ENCODE peak calls at places on chromosome 1, in five cellular contexts. W is K562, V is A549, A is GM12878, J is HepG2. M is an unnamed sample. For H3K4me1, the result is how much of the 10 kb centered on the place peaks cover.

GRCh38 chr1:59833991-59834390 is 19.2 kb downstream of the HOOK1 start:
- DNase-seq in W (no peak), V (no peak), A (no peak), J (no peak), M (no peak)

GRCh38 chr1:34970829-34971228 is 14.3 kb downstream of the TMEM35B start:
- DNase-seq in W (peak), V (no peak), A (no peak), J (peak), M (peak)

GRCh38 chr1:231507476-231508355 is 20.8 kb upstream of the TSNAX start:
- DNase-seq in W (no peak), V (no peak), A (no peak), J (peak), M (no peak)

GRCh38 chr1:204503122-204503912 is 8.7 kb upstream of the PIK3C2B start:
- DNase-seq in W (peak), V (peak), A (no peak), J (peak), M (peak)

GRCh38 chr1:112722601-112723510 is 7.7 kb upstream of the PPM1J start:
- DNase-seq in W (no peak), V (no peak), A (no peak), J (no peak), M (peak)

GRCh38 chr1:27551953-27552312 is 52.0 kb downstream of the AHDC1 start:
- DNase-seq in W (no peak), V (no peak), A (no peak), J (no peak), M (no peak)

GRCh38 chr1:168320805-168321577 is 40.3 kb downstream of the TBX19 start:
- DNase-seq in W (peak), V (peak), A (no peak), J (peak), M (no peak)

GRCh38 chr1:230322967-230323547 is 103.1 kb downstream of the PGBD5 start:
- DNase-seq in W (no peak), V (no peak), A (no peak), J (no peak), M (no peak)

GRCh38 chr1:25425098-25426085 is 4.8 kb upstream of the RHCE start:
- DNase-seq in W (no peak), V (no peak), A (no peak), J (peak), M (no peak)

GRCh38 chr1:30527511-30528140 is 195.8 kb downstream of the MATN1 start:
- DNase-seq in W (peak), V (no peak), A (no peak), J (no peak), M (no peak)

GRCh38 chr1:31694910-31695300 is 8.9 kb downstream of the COL16A1 start:
- DNase-seq in W (no peak), V (no peak), A (no peak), J (no peak), M (no peak)

GRCh38 chr1:32072622-32073386 is at the start of gene TMEM39B:
- DNase-seq in W (peak), V (peak), A (peak), J (peak), M (peak)

GRCh38 chr1:205261946-205262668 is 34.4 kb downstream of the TMCC2 start:
- DNase-seq in W (no peak), V (no peak), A (no peak), J (no peak), M (peak)

GRCh38 chr1:81808760-81809159 is 8.0 kb downstream of the ADGRL2 start:
- DNase-seq in W (no peak), V (peak), A (no peak), J (peak), M (peak)

GRCh38 chr1:97989094-97989680 is 68.4 kb upstream of the DPYD start:
- DNase-seq in W (no peak), V (peak), A (no peak), J (no peak), M (no peak)

GRCh38 chr1:3433596-3434320 is 20.7 kb upstream of the ARHGEF16 start:
- DNase-seq in W (no peak), V (no peak), A (no peak), J (no peak), M (no peak)

GRCh38 chr1:6066680-6067079 is 21.0 kb downstream of the KCNAB2 start:
- DNase-seq in W (no peak), V (no peak), A (no peak), J (no peak), M (no peak)

GRCh38 chr1:242211254-242212022 is 212.5 kb upstream of the MAP1LC3C start:
- DNase-seq in W (no peak), V (no peak), A (no peak), J (peak), M (peak)

GRCh38 chr1:238673561-238673960 is 712.8 kb upstream of the CHRM3 start:
- DNase-seq in W (no peak), V (no peak), A (no peak), J (no peak), M (peak)

GRCh38 chr1:2933431-2934172 is 87.7 kb upstream of the ACTRT2 start:
- DNase-seq in W (no peak), V (no peak), A (no peak), J (no peak), M (no peak)

GRCh38 chr1:204971700-204972336 is 71.2 kb upstream of the CNTN2 start:
- DNase-seq in W (peak), V (peak), A (no peak), J (no peak), M (no peak)

GRCh38 chr1:36792292-36792691 is 242.0 kb downstream of the GRIK3 start:
- DNase-seq in W (no peak), V (no peak), A (no peak), J (no peak), M (no peak)

GRCh38 chr1:156652131-156652991 is 10.4 kb downstream of the BCAN start:
- DNase-seq in W (peak), V (no peak), A (no peak), J (no peak), M (peak)

GRCh38 chr1:208007938-208008342 is 97.0 kb upstream of the CD34 start:
- DNase-seq in W (no peak), V (peak), A (no peak), J (no peak), M (no peak)

GRCh38 chr1:181112071-181112929 is 23.8 kb downstream of the IER5 start:
- DNase-seq in W (peak), V (peak), A (no peak), J (peak), M (no peak)

GRCh38 chr1:23799570-23800395 is 771 bp downstream of the GALE start:
- DNase-seq in W (peak), V (peak), A (no peak), J (peak), M (peak)

GRCh38 chr1:226083303-226084101 is 21.0 kb downstream of the H3-3A start:
- DNase-seq in W (peak), V (peak), A (peak), J (peak), M (peak)

GRCh38 chr1:178461104-178461503 is 35.7 kb downstream of the CLEC20A start:
- DNase-seq in W (no peak), V (no peak), A (no peak), J (no peak), M (peak)

GRCh38 chr1:94302960-94303359 is 65.6 kb upstream of the ARHGAP29 start:
- DNase-seq in W (no peak), V (no peak), A (no peak), J (no peak), M (no peak)
- H3K4me1 ChIP-seq in W (under half), V (under half), A (under half), J (half or more), M (under half)

DNA sequence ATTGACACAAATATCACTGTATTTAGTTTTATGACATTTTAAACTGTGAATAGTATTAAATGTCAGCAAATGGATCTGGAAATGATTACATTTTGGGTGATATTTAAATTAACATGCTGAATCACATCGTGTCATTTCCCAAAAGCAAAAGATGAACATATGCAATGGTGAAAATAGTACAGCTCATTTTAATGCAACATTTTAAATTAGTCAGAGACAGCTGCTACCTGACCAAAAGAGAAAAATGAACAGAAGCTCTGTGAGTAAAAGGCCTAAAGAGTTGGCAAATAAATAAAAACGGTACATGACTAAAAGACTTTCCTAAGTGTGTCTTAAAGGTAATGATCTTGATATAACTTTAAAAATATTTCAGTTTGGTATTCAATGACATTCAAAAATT is 86.0 kb upstream of the GNG4 start:
- DNase-seq in W (no peak), V (no peak), A (no peak), J (no peak), M (no peak)
- TF ChIP-seq JUNB in W (no peak), V (no peak), A (no peak), J (no peak), M (no peak)

GRCh38 chr1:164693564-164694359 is 134.8 kb downstream of the PBX1 start:
- DNase-seq in W (no peak), V (no peak), A (no peak), J (no peak), M (no peak)
- H3K4me1 ChIP-seq in W (under half), V (under half), A (under half), J (under half), M (under half)

GRCh38 chr1:192158181-192158580 is at the start of gene RGS18:
- DNase-seq in W (peak), V (no peak), A (peak), J (no peak), M (no peak)
- TF ChIP-seq JUNB in W (no peak), V (no peak), A (no peak), J (no peak), M (no peak)

GRCh38 chr1:26531651-26532131 is 2.1 kb downstream of the RPS6KA1 start:
- DNase-seq in W (no peak), V (no peak), A (no peak), J (no peak), M (peak)
- H3K4me1 ChIP-seq in W (under half), V (under half), A (under half), J (half or more), M (under half)

DNA sequence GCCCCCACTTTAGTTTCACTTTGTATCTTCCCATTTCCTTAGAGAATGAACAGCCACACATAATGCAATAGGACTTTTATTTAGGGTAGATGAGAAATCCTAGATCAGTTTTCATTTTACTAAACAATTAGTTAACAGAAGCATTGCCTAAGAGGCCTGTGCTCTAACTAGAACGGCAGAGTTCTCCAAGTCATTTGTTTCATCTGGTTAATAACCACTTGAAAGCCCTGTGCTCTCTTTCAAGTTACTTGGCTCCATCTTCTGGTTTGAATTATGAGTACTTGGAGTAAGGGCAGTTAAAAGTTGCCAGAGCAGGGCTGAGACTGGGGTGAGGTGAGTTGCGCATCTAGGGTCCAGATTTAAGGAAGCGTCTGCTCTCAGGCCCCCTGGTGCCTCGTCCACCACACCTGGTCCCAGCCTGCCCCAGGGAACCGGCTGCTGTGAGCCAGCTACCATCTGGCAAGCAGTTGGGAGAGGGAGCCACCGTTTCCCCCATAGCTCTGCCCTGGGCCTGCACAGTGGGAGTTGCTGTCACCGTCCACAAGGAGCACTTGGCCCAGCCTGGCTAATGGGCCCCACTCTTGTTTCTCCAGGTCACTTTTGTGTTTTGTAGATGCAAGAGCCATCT is 18.1 kb upstream of the SLC44A3 start:
- DNase-seq in W (peak), V (peak), A (no peak), J (peak), M (peak)
- TF ChIP-seq JUNB in W (no peak), V (no peak), A (no peak), J (no peak), M (no peak)

GRCh38 chr1:85650645-85651044 is 57.6 kb downstream of the ZNHIT6 start:
- DNase-seq in W (no peak), V (no peak), A (no peak), J (no peak), M (peak)
- H3K4me1 ChIP-seq in W (under half), V (under half), A (under half), J (under half), M (under half)